ENCODE peak calls at places on chromosome 18, in four cellular contexts. N is HCT116, I is HepG2, J is K562. M is an unnamed sample.
A peak's percentile ranks its signal among the peaks of the same experiment; 100 is the strongest.

GRCh38 chr18:2627821-2628276 is 27.7 kb upstream of the SMCHD1 start:
- DNase-seq in I (peak; percentile 15), J (no peak), N (peak; percentile 26), M (no peak)

GRCh38 chr18:43961713-43962112 is 684.4 kb upstream of the SYT4 start:
- DNase-seq in J (no peak), N (no peak), I (no peak), M (no peak)

GRCh38 chr18:57984490-57985109 is 59.4 kb upstream of the NEDD4L start:
- DNase-seq in N (no peak), J (no peak), I (no peak), M (no peak)

GRCh38 chr18:31451625-31452024 is 4.1 kb downstream of the DSG3 start:
- DNase-seq in I (no peak), N (no peak), J (no peak), M (no peak)

GRCh38 chr18:58378411-58378820 is 250.5 kb downstream of the ALPK2 start:
- DNase-seq in J (no peak), N (no peak), I (no peak), M (no peak)

GRCh38 chr18:22847392-22847791 is 85.7 kb upstream of the RBBP8 start:
- DNase-seq in I (no peak), J (no peak), N (no peak), M (no peak)

GRCh38 chr18:51275712-51276473 is 78.4 kb upstream of the MEX3C start:
- DNase-seq in N (no peak), I (no peak), J (no peak), M (no peak)

GRCh38 chr18:54109131-54109683 is 115.3 kb downstream of the MBD2 start:
- DNase-seq in J (no peak), N (no peak), I (no peak), M (no peak)

GRCh38 chr18:79955302-79956075 is 4.0 kb upstream of the SLC66A2 start:
- DNase-seq in J (no peak), N (no peak), I (no peak), M (no peak)

GRCh38 chr18:79395761-79396404 is at the start of gene NFATC1:
- DNase-seq in I (no peak), J (peak; percentile 72), N (no peak), M (no peak)

GRCh38 chr18:67509711-67510110 is 6.8 kb downstream of the DSEL start:
- DNase-seq in J (no peak), I (no peak), N (no peak), M (no peak)

GRCh38 chr18:31646332-31646822 is 38.0 kb downstream of the B4GALT6 start:
- DNase-seq in N (no peak), I (no peak), J (no peak), M (no peak)

GRCh38 chr18:74944676-74945075 is 264.3 kb downstream of the PTGR3 start:
- DNase-seq in I (no peak), N (no peak), J (no peak), M (peak; percentile 63)

GRCh38 chr18:5556317-5556974 is 12.6 kb upstream of the EPB41L3 start:
- DNase-seq in I (peak; percentile 23), N (no peak), J (no peak), M (no peak)

GRCh38 chr18:59918320-59918755 is 18.5 kb downstream of the PMAIP1 start:
- DNase-seq in J (peak; percentile 39), N (peak; percentile 66), I (no peak), M (no peak)

GRCh38 chr18:58960946-58961722 is 96.5 kb downstream of the ZNF532 start:
- DNase-seq in J (no peak), I (no peak), N (no peak), M (no peak)

GRCh38 chr18:42038936-42039335 is 83.9 kb downstream of the PIK3C3 start:
- DNase-seq in I (no peak), N (no peak), J (no peak), M (no peak)

GRCh38 chr18:36139251-36139650 is 9.6 kb downstream of the ELP2 start:
- DNase-seq in I (no peak), J (no peak), N (no peak), M (no peak)

GRCh38 chr18:63974991-63975390 is 5.1 kb downstream of the SERPINB8 start:
- DNase-seq in I (peak; percentile 20), J (no peak), N (peak; percentile 21), M (no peak)

GRCh38 chr18:13267517-13267916 is 49.0 kb downstream of the LDLRAD4 start:
- DNase-seq in I (no peak), J (no peak), N (no peak), M (no peak)

GRCh38 chr18:67417864-67418523 is 98.5 kb downstream of the DSEL start:
- DNase-seq in N (no peak), J (no peak), I (peak; percentile 23), M (no peak)

GRCh38 chr18:68979737-68980136 is 181.9 kb downstream of the CCDC102B start:
- DNase-seq in I (no peak), N (no peak), J (no peak), M (no peak)

GRCh38 chr18:39622431-39622830 is 2056.8 kb upstream of the CELF4 start:
- DNase-seq in I (no peak), J (no peak), N (no peak), M (no peak)

DNA sequence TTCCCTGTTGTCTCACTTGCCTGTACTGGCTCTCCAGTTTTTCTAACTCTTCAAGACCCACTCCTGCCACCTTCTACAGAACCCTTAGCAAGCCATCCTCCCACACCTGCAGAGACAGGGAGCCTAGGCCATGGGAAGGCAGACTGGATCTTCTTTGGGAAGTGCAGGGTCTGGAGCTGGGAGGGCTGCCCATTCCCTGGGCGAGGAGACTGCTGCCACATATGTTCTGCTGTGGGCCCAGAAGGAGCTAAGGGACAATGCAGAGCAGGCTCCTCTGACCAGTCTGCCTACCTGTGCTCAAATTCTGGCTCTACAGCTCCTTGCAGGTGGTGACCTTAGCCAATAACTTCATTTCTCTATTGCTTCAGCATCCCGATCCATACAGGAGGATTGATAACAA is 152.1 kb upstream of the CELF4 start:
- DNase-seq in J (no peak), I (no peak), N (no peak), M (no peak)
- TF ChIP-seq TCF7L2 in J (no peak), I (no peak), N (no peak), M (no peak)

GRCh38 chr18:48991299-48992055 is 40.7 kb upstream of the SMAD7 start:
- DNase-seq in N (no peak), J (no peak), I (no peak), M (no peak)
- H3K27ac ChIP-seq in N (no peak overlapping the region), J (no peak overlapping the region), I (no peak overlapping the region), M (peak overlapping the region; percentile 72)

GRCh38 chr18:446941-447560 is 53.5 kb downstream of the COLEC12 start:
- DNase-seq in N (no peak), J (no peak), I (no peak), M (no peak)
- TF ChIP-seq TCF7L2 in N (no peak), J (no peak), I (no peak), M (no peak)

DNA sequence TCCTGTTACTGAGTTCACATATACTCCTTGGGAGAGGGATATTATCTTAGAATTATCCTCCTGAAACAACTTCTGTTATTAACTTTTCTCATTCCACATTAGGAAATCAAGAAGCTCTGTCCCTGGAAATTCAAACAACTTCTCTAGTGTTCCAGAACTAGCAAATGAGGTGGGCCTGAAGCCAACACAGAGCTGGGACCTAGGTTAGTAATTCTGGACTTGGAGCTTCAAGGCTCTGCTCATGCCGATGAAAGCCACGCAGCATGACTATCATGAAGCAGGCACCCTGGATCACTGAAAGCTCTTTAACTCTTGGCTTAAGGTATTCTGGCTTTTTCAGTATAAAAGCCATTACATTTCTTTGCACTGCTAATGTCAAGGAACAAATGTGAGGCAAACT is 242.7 kb downstream of the TGIF1 start:
- DNase-seq in J (no peak), I (no peak), N (no peak), M (no peak)
- H3K27ac ChIP-seq in J (no peak overlapping the region), I (no peak overlapping the region), N (no peak overlapping the region), M (peak overlapping the region; percentile 1)

GRCh38 chr18:23969664-23970063 is 44.9 kb upstream of the TTC39C start:
- DNase-seq in N (no peak), J (no peak), I (no peak), M (no peak)

GRCh38 chr18:23972416-23972815 is 42.1 kb upstream of the TTC39C start:
- DNase-seq in J (no peak), I (no peak), N (no peak), M (no peak)

GRCh38 chr18:23968638-23969037 is 45.9 kb upstream of the TTC39C start:
- DNase-seq in I (no peak), J (no peak), N (no peak), M (no peak)

GRCh38 chr18:23970161-23971153 is 44.1 kb upstream of the TTC39C start:
- DNase-seq in J (no peak), N (no peak), I (no peak), M (no peak)

DNA sequence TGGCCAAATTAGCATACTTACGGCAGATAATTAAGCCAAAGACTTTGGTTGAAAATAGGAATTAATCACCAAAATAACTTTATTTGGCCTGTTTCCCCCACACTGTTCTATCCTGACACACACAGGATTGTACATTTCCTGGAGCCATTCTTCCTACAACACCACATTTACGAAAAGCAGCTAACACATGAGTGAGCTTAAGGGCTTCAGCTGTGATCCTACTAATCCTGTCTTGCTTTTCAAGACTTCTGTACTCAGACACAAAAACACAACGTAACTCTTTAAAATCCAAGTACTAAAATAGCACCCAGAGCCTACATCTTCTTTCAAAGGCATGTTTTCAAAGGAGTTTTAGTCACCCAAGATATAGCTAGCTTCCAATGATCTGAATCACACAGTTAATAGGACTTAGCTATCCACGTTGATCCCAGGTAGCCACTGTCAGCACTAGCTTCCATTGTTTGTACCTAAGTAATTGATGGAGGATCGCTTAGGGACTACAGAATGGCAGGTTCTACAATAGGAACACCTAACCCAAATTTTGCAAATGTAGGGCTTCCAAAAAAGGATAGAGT is 42.8 kb upstream of the TTC39C start:
- DNase-seq in J (no peak), I (no peak), N (no peak), M (no peak)
- TF ChIP-seq TCF7L2 in J (no peak), I (no peak), N (no peak), M (no peak)

DNA sequence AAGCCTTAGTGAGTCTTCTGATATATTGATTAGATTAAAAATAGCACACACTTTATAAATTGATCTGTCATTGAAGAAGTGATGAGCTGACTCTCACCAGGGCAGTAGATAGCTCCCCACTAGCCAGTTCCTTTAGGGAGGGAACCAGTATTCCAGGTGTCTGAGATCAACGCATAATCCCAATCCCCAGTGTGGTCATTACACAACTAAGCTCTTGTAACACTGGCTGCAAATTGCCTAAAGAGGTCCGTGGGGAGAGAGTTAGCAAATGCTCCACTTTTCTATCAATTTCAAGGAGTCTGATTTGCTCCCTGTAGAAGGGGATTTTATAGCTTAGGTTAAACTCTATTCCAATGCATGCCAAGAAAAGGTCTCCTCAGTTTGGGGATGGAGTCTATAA is 7.7 kb downstream of the SLC14A1 start:
- DNase-seq in J (no peak), N (no peak), I (no peak), M (no peak)
- H3K27ac ChIP-seq in J (no peak overlapping the region), N (no peak overlapping the region), I (no peak overlapping the region), M (peak overlapping the region; percentile 44)

DNA sequence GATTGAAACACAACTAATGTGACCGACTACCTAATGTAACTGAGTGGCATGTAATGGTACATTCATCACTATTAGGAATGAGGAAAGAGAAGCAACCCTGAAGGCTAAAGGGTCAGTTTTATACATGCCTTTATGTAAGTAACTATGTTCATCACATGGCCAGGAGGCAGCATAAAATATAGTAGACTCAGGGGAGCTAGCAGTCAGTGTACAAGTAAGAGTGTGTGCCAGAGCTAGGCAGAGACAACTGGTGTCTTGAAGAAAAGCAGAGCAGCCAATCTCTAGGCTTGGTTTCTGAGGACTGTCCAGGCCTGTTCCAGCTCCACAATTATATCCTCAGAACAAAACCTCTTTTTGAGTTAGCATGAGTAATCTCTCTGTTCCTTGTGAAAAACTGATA is 18.1 kb downstream of the SMAD2 start:
- DNase-seq in N (no peak), I (no peak), J (no peak), M (no peak)
- TF ChIP-seq TCF7L2 in N (no peak), I (no peak), J (no peak), M (no peak)

M was measured in Panc1.